ENCODE peak calls at places on chromosomes 7 and 10, in nine cellular contexts. R is fibroblast of lung, U is astrocyte, O is RWPE2, I is prostate gland, G is IMR-90, H is ovary, B is heart right ventricle, J is thoracic aorta. L is an unnamed sample.

GRCh38 chr7:131302876-131303707 is 24.6 kb upstream of the MKLN1 start:
- DNase-seq in G (peak; percentile 23), J (no peak), I (peak; percentile 57), H (peak; percentile 39), U (no peak), R (peak; percentile 29), B (no peak), O (no peak), L (no peak)

GRCh38 chr7:98555403-98555802 is 61.7 kb upstream of the NPTX2 start:
- DNase-seq in H (peak; percentile 26), O (no peak), G (no peak), U (no peak), I (peak; percentile 7), J (no peak), R (no peak), B (no peak), L (no peak)

GRCh38 chr7:92058040-92058439 is 76.2 kb downstream of the CYP51A1 start:
- DNase-seq in O (no peak), H (no peak), G (no peak), J (no peak), R (no peak), I (no peak), U (no peak), B (no peak), L (no peak)

GRCh38 chr10:132264306-132264950 is 43.3 kb downstream of the STK32C start:
- DNase-seq in B (no peak), R (no peak), H (no peak), U (no peak), O (no peak), G (no peak), J (no peak), I (no peak), L (no peak)

GRCh38 chr10:16948335-16948734 is 131.1 kb upstream of the RSU1 start:
- DNase-seq in I (no peak), B (no peak), U (no peak), H (no peak), G (no peak), J (no peak), R (no peak), O (no peak), L (no peak)

GRCh38 chr7:35185908-35186731 is 67.8 kb downstream of the TBX20 start:
- DNase-seq in J (no peak), O (no peak), H (no peak), R (peak; percentile 15), B (peak; percentile 72), G (peak; percentile 8), U (peak; percentile 66), I (no peak), L (no peak)

GRCh38 chr7:121202834-121203233 is 126.0 kb upstream of the WNT16 start:
- DNase-seq in B (no peak), J (no peak), I (no peak), O (no peak), U (no peak), G (peak; percentile 26), R (no peak), H (no peak), L (no peak)

GRCh38 chr10:86264481-86265231 is 101.9 kb downstream of the GRID1 start:
- DNase-seq in J (no peak), R (no peak), I (no peak), G (no peak), B (no peak), O (peak; percentile 44), U (no peak), H (no peak), L (peak; percentile 62)

GRCh38 chr7:134811798-134812197 is 32.4 kb downstream of the CALD1 start:
- DNase-seq in B (no peak), R (peak; percentile 68), G (peak; percentile 60), I (no peak), H (no peak), J (no peak), U (peak; percentile 69), O (no peak), L (no peak)

GRCh38 chr10:2925631-2926030 is 141.7 kb upstream of the PFKP start:
- DNase-seq in I (peak; percentile 65), U (peak; percentile 75), H (no peak), R (peak; percentile 15), G (peak; percentile 40), O (no peak), J (no peak), B (peak; percentile 60), L (no peak)

GRCh38 chr10:118594392-118595063 is 920 bp downstream of the PRLHR start:
- DNase-seq in J (no peak), O (no peak), R (peak; percentile 28), U (peak; percentile 13), I (no peak), B (peak; percentile 26), G (peak; percentile 21), H (peak; percentile 25), L (no peak)

GRCh38 chr7:112594397-112594796 is 113.6 kb downstream of the LSMEM1 start:
- DNase-seq in B (no peak), U (peak; percentile 60), H (no peak), I (no peak), J (no peak), G (peak; percentile 1), O (no peak), R (peak; percentile 38), L (no peak)

GRCh38 chr7:132766660-132767059 is 190.4 kb upstream of the PLXNA4 start:
- DNase-seq in G (no peak), R (no peak), I (no peak), O (no peak), J (no peak), B (no peak), H (no peak), U (no peak), L (no peak)

GRCh38 chr7:140695381-140695780 is 1.1 kb upstream of the NDUFB2 start:
- DNase-seq in H (no peak), G (no peak), B (no peak), J (no peak), R (no peak), U (no peak), O (no peak), I (no peak), L (peak; percentile 73)

GRCh38 chr7:140688341-140688740 is 8.2 kb upstream of the NDUFB2 start:
- DNase-seq in H (no peak), I (no peak), G (no peak), U (no peak), B (no peak), R (no peak), J (no peak), O (no peak), L (no peak)

GRCh38 chr7:140689199-140690152 is 7.0 kb upstream of the NDUFB2 start:
- DNase-seq in J (no peak), R (no peak), I (no peak), G (no peak), H (no peak), O (no peak), U (no peak), B (no peak), L (peak; percentile 77)

GRCh38 chr7:140694592-140694991 is 1.9 kb upstream of the NDUFB2 start:
- DNase-seq in G (no peak), U (no peak), R (no peak), J (no peak), H (no peak), O (no peak), I (no peak), B (no peak), L (no peak)

GRCh38 chr7:140691368-140692045 is 5.0 kb upstream of the NDUFB2 start:
- DNase-seq in J (no peak), B (no peak), G (no peak), H (no peak), I (no peak), U (no peak), O (no peak), R (no peak), L (no peak)
- TF ChIP-seq CTCF in J (no peak), B (no peak), G (no peak), H (no peak), I (no peak), U (no peak), O (no peak), R (no peak), L (no peak)

GRCh38 chr7:21020667-21021066 is 234.0 kb upstream of the SP8 start:
- DNase-seq in J (no peak), H (no peak), G (no peak), I (no peak), B (no peak), O (no peak), R (no peak), U (no peak), L (no peak)
- H3K4me3 ChIP-seq in J (no peak overlapping the region), H (no peak overlapping the region), G (no peak overlapping the region), I (no peak overlapping the region), B (no peak overlapping the region), O (no peak overlapping the region), R (no peak overlapping the region), U (no peak overlapping the region), L (no peak overlapping the region)

GRCh38 chr7:23469961-23470250 is 385 bp downstream of the IGF2BP3 start:
- DNase-seq in U (no peak), O (no peak), G (no peak), I (no peak), R (no peak), J (no peak), B (no peak), H (no peak), L (no peak)

GRCh38 chr7:23467281-23467680 is 3.0 kb downstream of the IGF2BP3 start:
- DNase-seq in G (no peak), J (no peak), R (no peak), I (no peak), H (no peak), B (no peak), U (no peak), O (no peak), L (no peak)

GRCh38 chr7:23467731-23468720 is 2.3 kb downstream of the IGF2BP3 start:
- DNase-seq in H (no peak), O (no peak), U (peak; percentile 65), R (peak; percentile 77), B (no peak), J (no peak), I (no peak), G (peak; percentile 68), L (no peak)

GRCh38 chr7:23469150-23469960 is 936 bp downstream of the IGF2BP3 start:
- DNase-seq in R (no peak), J (no peak), B (no peak), U (no peak), O (no peak), G (no peak), I (no peak), H (no peak), L (no peak)

GRCh38 chr7:23468721-23469149 is 1.6 kb downstream of the IGF2BP3 start:
- DNase-seq in J (no peak), U (no peak), B (no peak), O (no peak), R (no peak), G (no peak), I (no peak), H (no peak), L (no peak)
- H3K4me1 ChIP-seq in J (peaks cover 25% of the 10 kb centered on the region), U (peaks cover 27% of the 10 kb centered on the region), B (peaks cover 50% of the 10 kb centered on the region), O (peaks cover 40% of the 10 kb centered on the region), R (no peaks in the 10 kb centered on the region), G (peaks cover 12% of the 10 kb centered on the region), I (peaks cover 9% of the 10 kb centered on the region), H (peaks cover 7% of the 10 kb centered on the region), L (peaks cover 43% of the 10 kb centered on the region)

DNA sequence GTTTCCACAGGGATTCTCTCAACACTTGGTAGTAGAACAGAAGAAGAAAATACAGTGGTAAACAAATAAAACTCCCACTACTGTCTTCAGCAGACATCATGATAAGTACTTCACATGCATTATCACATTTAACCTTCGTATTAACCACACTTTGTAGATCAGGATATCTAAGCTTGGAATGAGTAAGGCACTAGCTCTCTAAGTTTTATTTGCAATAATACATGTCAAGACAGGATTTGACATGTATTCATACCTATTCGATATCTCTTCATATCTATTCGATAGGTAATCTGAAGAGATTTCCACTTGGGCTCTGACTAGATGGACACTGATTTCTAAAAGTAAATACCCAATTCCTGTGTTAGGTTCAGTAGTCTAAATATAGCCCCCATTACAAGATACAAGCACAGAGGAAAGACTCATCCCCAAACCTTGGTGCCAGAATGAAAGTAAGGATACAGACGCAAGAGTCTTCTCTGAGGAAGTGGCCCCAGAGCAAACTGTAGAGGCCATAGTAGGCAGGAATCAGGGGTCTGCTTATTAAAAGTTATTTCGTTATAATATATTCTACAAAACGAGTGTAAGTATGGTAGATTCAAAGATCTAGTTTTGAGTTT is 58.4 kb downstream of the FOXP2 start:
- DNase-seq in B (no peak), O (no peak), G (no peak), R (no peak), H (no peak), J (no peak), U (no peak), I (no peak), L (no peak)
- TF ChIP-seq CTCF in B (no peak), O (no peak), G (no peak), R (no peak), H (no peak), J (no peak), U (no peak), I (no peak), L (no peak)